ENCODE peak calls at places on chromosomes 3 and 15, in four cellular contexts. One of them, this sample, is unnamed.

GRCh38 chr3:55541016-55541415 is 53.9 kb upstream of the WNT5A start:
- DNase-seq in GM12891: no peak
- DNase-seq in K562: no peak
- DNase-seq in GM12878: no peak
- DNase-seq in this sample: no peak

GRCh38 chr15:40828447-40829036 is at the start of gene PPP1R14D:
- DNase-seq in K562: no peak
- DNase-seq in GM12878: no peak
- DNase-seq in GM12891: no peak
- DNase-seq in this sample: no peak

GRCh38 chr3:56309465-56309864 is 158.8 kb downstream of the ERC2 start:
- DNase-seq in GM12878: no peak
- DNase-seq in GM12891: no peak
- DNase-seq in K562: no peak
- DNase-seq in this sample: no peak

GRCh38 chr3:53225181-53225580 is 30.6 kb downstream of the TKT start:
- DNase-seq in K562: no peak
- DNase-seq in GM12891: no peak
- DNase-seq in GM12878: no peak
- DNase-seq in this sample: no peak

GRCh38 chr15:98835889-98836288 is 171.7 kb downstream of the PGPEP1L start:
- DNase-seq in GM12891: no peak
- DNase-seq in GM12878: no peak
- DNase-seq in K562: no peak
- DNase-seq in this sample: peak; percentile 63

GRCh38 chr15:68481321-68481720 is 49.4 kb upstream of the ITGA11 start:
- DNase-seq in K562: no peak
- DNase-seq in GM12891: no peak
- DNase-seq in GM12878: no peak
- DNase-seq in this sample: no peak

GRCh38 chr3:105327662-105328337 is 38.9 kb upstream of the ALCAM start:
- DNase-seq in GM12878: no peak
- DNase-seq in K562: no peak
- DNase-seq in GM12891: no peak
- DNase-seq in this sample: peak; percentile 7

GRCh38 chr3:38039101-38039898 is at the start of gene DLEC1:
- DNase-seq in GM12878: no peak
- DNase-seq in K562: peak; percentile 61
- DNase-seq in GM12891: peak; percentile 79
- DNase-seq in this sample: peak; percentile 53

GRCh38 chr3:124976378-124976777 is 41.8 kb upstream of the MUC13 start:
- DNase-seq in GM12878: no peak
- DNase-seq in K562: no peak
- DNase-seq in GM12891: no peak
- DNase-seq in this sample: no peak

GRCh38 chr15:87121357-87121756 is 1041.7 kb downstream of the AGBL1 start:
- DNase-seq in K562: no peak
- DNase-seq in GM12891: no peak
- DNase-seq in GM12878: no peak
- DNase-seq in this sample: no peak

GRCh38 chr3:142523921-142524566 is 54.5 kb downstream of the ATR start:
- DNase-seq in GM12878: no peak
- DNase-seq in GM12891: no peak
- DNase-seq in K562: no peak
- DNase-seq in this sample: no peak

GRCh38 chr3:58495101-58495500 is 3.2 kb downstream of the KCTD6 start:
- DNase-seq in GM12891: no peak
- DNase-seq in GM12878: no peak
- DNase-seq in K562: no peak
- DNase-seq in this sample: no peak

GRCh38 chr3:165406425-165406824 is 210.2 kb upstream of the SLITRK3 start:
- DNase-seq in GM12878: no peak
- DNase-seq in GM12891: no peak
- DNase-seq in K562: no peak
- DNase-seq in this sample: no peak

GRCh38 chr3:97910931-97911351 is 61.3 kb downstream of the RIOX2 start:
- DNase-seq in GM12891: no peak
- DNase-seq in GM12878: peak; percentile 11
- DNase-seq in K562: peak; percentile 52
- DNase-seq in this sample: peak; percentile 73

GRCh38 chr3:145721273-145721805 is 439.6 kb downstream of the PLOD2 start:
- DNase-seq in K562: no peak
- DNase-seq in GM12891: no peak
- DNase-seq in GM12878: no peak
- DNase-seq in this sample: no peak

GRCh38 chr15:65916041-65916663 is 46.9 kb downstream of the RAB11A start:
- DNase-seq in GM12878: no peak
- DNase-seq in GM12891: no peak
- DNase-seq in K562: no peak
- DNase-seq in this sample: no peak

GRCh38 chr3:1272541-1273265 is 179.9 kb downstream of the CNTN6 start:
- DNase-seq in GM12891: no peak
- DNase-seq in K562: no peak
- DNase-seq in GM12878: no peak
- DNase-seq in this sample: no peak

GRCh38 chr15:79897380-79897678 is 515 bp upstream of the MTHFS start:
- DNase-seq in K562: no peak
- DNase-seq in GM12878: no peak
- DNase-seq in GM12891: no peak
- DNase-seq in this sample: no peak

GRCh38 chr3:44624696-44625528 is at the start of gene ZNF197:
- DNase-seq in GM12878: peak; percentile 48
- DNase-seq in K562: peak; percentile 94
- DNase-seq in GM12891: peak; percentile 52
- DNase-seq in this sample: peak; percentile 83

GRCh38 chr15:78016860-78017259 is 60.7 kb downstream of the TBC1D2B start:
- DNase-seq in GM12878: no peak
- DNase-seq in K562: no peak
- DNase-seq in GM12891: no peak
- DNase-seq in this sample: no peak

GRCh38 chr15:33846862-33847261 is 121.4 kb upstream of the CHRM5 start:
- DNase-seq in K562: no peak
- DNase-seq in GM12878: no peak
- DNase-seq in GM12891: no peak
- DNase-seq in this sample: no peak

GRCh38 chr3:185056908-185057307 is 96.0 kb downstream of the C3orf70 start:
- DNase-seq in GM12878: no peak
- DNase-seq in K562: no peak
- DNase-seq in GM12891: no peak
- DNase-seq in this sample: no peak

GRCh38 chr15:77738441-77739437 is 106.0 kb upstream of the LINGO1 start:
- DNase-seq in GM12891: no peak
- DNase-seq in GM12878: no peak
- DNase-seq in K562: no peak
- DNase-seq in this sample: no peak

GRCh38 chr15:68412218-68412617 is 19.7 kb downstream of the ITGA11 start:
- DNase-seq in K562: no peak
- DNase-seq in GM12878: no peak
- DNase-seq in GM12891: no peak
- DNase-seq in this sample: no peak

GRCh38 chr3:115877647-115877934 is 254.3 kb downstream of the GAP43 start:
- DNase-seq in K562: no peak
- DNase-seq in GM12891: no peak
- DNase-seq in GM12878: no peak
- DNase-seq in this sample: no peak

GRCh38 chr15:83491486-83491885 is 44.3 kb downstream of the SH3GL3 start:
- DNase-seq in GM12878: no peak
- DNase-seq in GM12891: no peak
- DNase-seq in K562: no peak
- DNase-seq in this sample: no peak

GRCh38 chr3:113148307-113148703 is 63.1 kb upstream of the BOC start:
- DNase-seq in GM12891: no peak
- DNase-seq in GM12878: no peak
- DNase-seq in K562: no peak
- DNase-seq in this sample: no peak

GRCh38 chr3:195109098-195109657 is 161.8 kb downstream of the XXYLT1 start:
- DNase-seq in GM12891: no peak
- DNase-seq in GM12878: no peak
- DNase-seq in K562: no peak
- DNase-seq in this sample: no peak

GRCh38 chr3:171470714-171471227 is 10.6 kb upstream of the TNIK start:
- DNase-seq in K562: peak; percentile 85
- DNase-seq in GM12878: no peak
- DNase-seq in GM12891: no peak
- DNase-seq in this sample: no peak

GRCh38 chr3:175150812-175151411 is 291.8 kb downstream of the NAALADL2 start:
- DNase-seq in GM12878: no peak
- DNase-seq in K562: no peak
- DNase-seq in GM12891: no peak
- DNase-seq in this sample: no peak

GRCh38 chr3:100003609-100004503 is 110.4 kb downstream of the FILIP1L start:
- DNase-seq in GM12878: no peak
- DNase-seq in GM12891: no peak
- DNase-seq in K562: no peak
- DNase-seq in this sample: no peak

GRCh38 chr3:51819709-51820406 is 40.8 kb upstream of the IQCF6 start:
- DNase-seq in GM12878: no peak
- DNase-seq in K562: peak; percentile 46
- DNase-seq in GM12891: no peak
- DNase-seq in this sample: no peak

GRCh38 chr3:186821429-186822367 is 15.4 kb upstream of the RFC4 start:
- DNase-seq in K562: no peak
- DNase-seq in GM12878: no peak
- DNase-seq in GM12891: no peak
- DNase-seq in this sample: no peak

GRCh38 chr3:171758109-171758508 is 52.2 kb downstream of the PLD1 start:
- DNase-seq in GM12878: no peak
- DNase-seq in GM12891: no peak
- DNase-seq in K562: no peak
- DNase-seq in this sample: no peak

GRCh38 chr3:195175076-195175475 is 95.9 kb downstream of the XXYLT1 start:
- DNase-seq in GM12891: no peak
- DNase-seq in GM12878: no peak
- DNase-seq in K562: no peak
- DNase-seq in this sample: no peak

GRCh38 chr3:59570816-59571215 is 521.0 kb upstream of the CFAP20DC start:
- DNase-seq in K562: no peak
- DNase-seq in GM12878: no peak
- DNase-seq in GM12891: no peak
- DNase-seq in this sample: no peak

GRCh38 chr15:43134157-43134637 is 811 bp downstream of the TMEM62 start:
- DNase-seq in GM12878: no peak
- DNase-seq in K562: no peak
- DNase-seq in GM12891: no peak
- DNase-seq in this sample: no peak

GRCh38 chr15:59185725-59186124 is 20.9 kb upstream of the LDHAL6B start:
- DNase-seq in GM12878: no peak
- DNase-seq in GM12891: no peak
- DNase-seq in K562: no peak
- DNase-seq in this sample: peak; percentile 45
- TF ChIP-seq SPI1 in GM12878: no peak
- TF ChIP-seq SPI1 in GM12891: no peak
- TF ChIP-seq SPI1 in K562: no peak
- TF ChIP-seq SPI1 in this sample: no peak

GRCh38 chr3:158347966-158348365 is 223.0 kb upstream of the MLF1 start:
- DNase-seq in GM12878: no peak
- DNase-seq in K562: no peak
- DNase-seq in GM12891: no peak
- DNase-seq in this sample: no peak
- TF ChIP-seq SPI1 in GM12878: no peak
- TF ChIP-seq SPI1 in K562: no peak
- TF ChIP-seq SPI1 in GM12891: no peak
- TF ChIP-seq SPI1 in this sample: no peak

DNA sequence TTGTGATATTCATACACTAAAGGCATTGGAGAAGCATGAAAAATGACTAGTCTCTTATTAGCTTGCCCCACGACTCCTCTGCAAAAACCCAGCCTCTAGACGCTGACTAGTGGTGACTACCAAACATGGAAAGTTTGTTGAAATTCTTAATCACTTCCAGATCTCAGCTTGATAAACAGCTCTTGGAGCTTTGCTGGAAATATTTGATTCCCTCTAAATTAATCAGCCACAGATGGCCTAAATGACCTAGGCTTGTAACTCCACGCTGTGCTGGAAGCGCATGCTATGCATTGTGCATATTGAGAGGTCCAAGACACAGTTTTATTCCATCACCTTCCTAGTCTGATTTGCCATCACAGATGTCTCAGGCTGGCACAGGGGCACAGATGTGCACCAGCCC is 244.7 kb upstream of the ST8SIA2 start:
- DNase-seq in GM12878: no peak
- DNase-seq in K562: no peak
- DNase-seq in GM12891: no peak
- DNase-seq in this sample: no peak
- TF ChIP-seq SPI1 in GM12878: no peak
- TF ChIP-seq SPI1 in K562: no peak
- TF ChIP-seq SPI1 in GM12891: no peak
- TF ChIP-seq SPI1 in this sample: no peak

GRCh38 chr3:129441215-129441614 is 1.2 kb downstream of the IFT122 start:
- DNase-seq in GM12891: no peak
- DNase-seq in GM12878: no peak
- DNase-seq in K562: no peak
- DNase-seq in this sample: peak; percentile 47
- TF ChIP-seq SPI1 in GM12891: no peak
- TF ChIP-seq SPI1 in GM12878: no peak
- TF ChIP-seq SPI1 in K562: no peak
- TF ChIP-seq SPI1 in this sample: no peak

DNA sequence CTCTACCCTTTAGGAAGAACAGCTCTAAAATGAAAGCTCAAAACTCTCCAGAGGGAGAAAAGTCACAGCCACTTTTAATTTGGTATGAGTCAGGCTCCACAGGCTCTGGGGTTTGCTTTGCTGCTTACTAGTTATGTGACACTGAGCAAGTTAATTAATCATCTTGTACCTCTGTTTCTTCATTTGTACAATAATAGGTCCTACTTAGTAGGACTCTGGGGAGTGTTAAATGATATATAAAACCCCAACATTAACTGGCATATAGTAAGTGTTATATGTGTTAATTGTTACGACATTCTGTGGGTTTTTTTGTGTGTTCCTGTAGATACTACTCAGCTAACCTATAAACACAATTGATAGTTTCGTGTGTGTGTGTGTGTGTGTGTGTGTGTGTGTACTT is 6.6 kb downstream of the ACKR2 start:
- DNase-seq in GM12878: no peak
- DNase-seq in K562: no peak
- DNase-seq in GM12891: no peak
- DNase-seq in this sample: no peak
- TF ChIP-seq SPI1 in GM12878: no peak
- TF ChIP-seq SPI1 in K562: no peak
- TF ChIP-seq SPI1 in GM12891: no peak
- TF ChIP-seq SPI1 in this sample: no peak

DNA sequence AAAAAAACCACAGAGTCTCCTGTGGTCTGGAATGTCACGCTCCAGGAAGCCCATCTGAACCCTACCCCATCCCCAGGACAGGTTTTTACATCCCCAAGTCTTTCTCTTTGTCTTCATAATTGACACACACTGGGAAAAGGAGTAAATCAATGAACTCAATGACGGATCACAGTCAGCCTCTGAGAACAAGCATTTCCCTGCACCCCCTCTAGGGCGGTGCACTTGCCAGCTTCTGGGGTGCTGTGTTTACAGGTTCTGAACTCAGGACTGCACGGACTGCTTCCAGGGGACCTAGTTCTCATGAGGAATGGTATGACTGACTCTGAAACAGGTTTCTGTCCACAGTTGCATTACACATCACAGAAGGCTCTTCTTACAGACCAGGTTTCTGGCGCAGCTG is 81.1 kb downstream of the NUP210 start:
- DNase-seq in K562: no peak
- DNase-seq in GM12878: no peak
- DNase-seq in GM12891: no peak
- DNase-seq in this sample: no peak
- TF ChIP-seq SPI1 in K562: no peak
- TF ChIP-seq SPI1 in GM12878: no peak
- TF ChIP-seq SPI1 in GM12891: no peak
- TF ChIP-seq SPI1 in this sample: no peak

GRCh38 chr15:70488941-70489848 is 274.2 kb downstream of the UACA start:
- DNase-seq in GM12891: no peak
- DNase-seq in K562: no peak
- DNase-seq in GM12878: no peak
- DNase-seq in this sample: no peak
- TF ChIP-seq SPI1 in GM12891: no peak
- TF ChIP-seq SPI1 in K562: no peak
- TF ChIP-seq SPI1 in GM12878: no peak
- TF ChIP-seq SPI1 in this sample: no peak

This sample was measured in HL-60.